ENCODE peak calls at places on chromosomes 3 and 15, in five cellular contexts. G is mammary epithelial cell, U is body of pancreas, H is tibial artery, E is trophoblast cell. I is an unnamed sample.

GRCh38 chr15:95987886-95988573 is 342.5 kb upstream of the NR2F2 start:
- DNase-seq in G (no peak), U (no peak), H (no peak), E (no peak), I (no peak)

GRCh38 chr3:116561529-116561928 is 116.2 kb upstream of the LSAMP start:
- DNase-seq in G (no peak), U (no peak), H (no peak), E (no peak), I (no peak)

GRCh38 chr3:125611908-125612307 is 16.6 kb upstream of the OSBPL11 start:
- DNase-seq in G (no peak), U (no peak), H (no peak), E (no peak), I (no peak)

GRCh38 chr3:59605944-59606534 is 556.2 kb upstream of the CFAP20DC start:
- DNase-seq in G (no peak), U (no peak), H (no peak), E (no peak), I (no peak)

GRCh38 chr3:24470277-24470676 is 24.4 kb downstream of the THRB start:
- DNase-seq in G (no peak), U (no peak), H (no peak), E (no peak), I (no peak)

GRCh38 chr3:4174760-4175159 is 128.4 kb upstream of the SETMAR start:
- DNase-seq in G (no peak), U (no peak), H (no peak), E (no peak), I (no peak)

GRCh38 chr3:183210341-183210740 is 42.7 kb upstream of the B3GNT5 start:
- DNase-seq in G (no peak), U (no peak), H (no peak), E (peak; percentile 17), I (no peak)

GRCh38 chr15:48617619-48618018 is 27.9 kb downstream of the FBN1 start:
- DNase-seq in G (no peak), U (peak; percentile 23), H (peak; percentile 48), E (no peak), I (no peak)

GRCh38 chr15:29405564-29405963 is 135.9 kb upstream of the NSMCE3 start:
- DNase-seq in G (no peak), U (no peak), H (no peak), E (no peak), I (no peak)

GRCh38 chr3:125156491-125156890 is 56.1 kb downstream of the SLC12A8 start:
- DNase-seq in G (no peak), U (no peak), H (no peak), E (no peak), I (no peak)

GRCh38 chr3:193978030-193978429 is 157.9 kb upstream of the HES1 start:
- DNase-seq in G (peak; percentile 85), U (no peak), H (no peak), E (no peak), I (no peak)

GRCh38 chr3:140529558-140529957 is 148.3 kb upstream of the TRIM42 start:
- DNase-seq in G (no peak), U (no peak), H (no peak), E (no peak), I (no peak)

GRCh38 chr3:12638105-12638504 is 25.8 kb downstream of the RAF1 start:
- DNase-seq in G (no peak), U (peak; percentile 15), H (no peak), E (no peak), I (no peak)

GRCh38 chr3:54970895-54971294 is 43.0 kb upstream of the LRTM1 start:
- DNase-seq in G (no peak), U (no peak), H (no peak), E (no peak), I (no peak)

GRCh38 chr3:134533493-134533892 is 47.6 kb downstream of the CEP63 start:
- DNase-seq in G (no peak), U (no peak), H (no peak), E (no peak), I (no peak)

GRCh38 chr15:96042734-96043224 is 287.7 kb upstream of the NR2F2 start:
- DNase-seq in G (no peak), U (no peak), H (no peak), E (no peak), I (no peak)

GRCh38 chr15:62495670-62496328 is 330.7 kb upstream of the C2CD4B start:
- DNase-seq in G (peak; percentile 21), U (peak; percentile 28), H (peak; percentile 69), E (peak; percentile 87), I (peak; percentile 68)

GRCh38 chr3:133379926-133380325 is 19.9 kb upstream of the BFSP2 start:
- DNase-seq in G (no peak), U (no peak), H (no peak), E (no peak), I (no peak)

GRCh38 chr3:107241217-107241616 is 136.0 kb upstream of the CCDC54 start:
- DNase-seq in G (peak; percentile 71), U (peak; percentile 24), H (peak; percentile 37), E (peak; percentile 37), I (peak; percentile 25)

GRCh38 chr15:89778861-89779260 is 2.7 kb downstream of the MESP2 start:
- DNase-seq in G (no peak), U (no peak), H (no peak), E (no peak), I (no peak)

GRCh38 chr3:123027292-123028232 is at the start of gene SEMA5B:
- DNase-seq in G (peak; percentile 39), U (peak; percentile 28), H (no peak), E (peak; percentile 41), I (peak; percentile 70)

GRCh38 chr3:88469216-88469615 is 319.5 kb downstream of the C3orf38 start:
- DNase-seq in G (no peak), U (no peak), H (no peak), E (no peak), I (no peak)

GRCh38 chr3:162147996-162148395 is 651.4 kb downstream of the OTOL1 start:
- DNase-seq in G (no peak), U (no peak), H (no peak), E (no peak), I (no peak)

GRCh38 chr15:92892201-92892555 is 7.9 kb upstream of the CHD2 start:
- DNase-seq in G (no peak), U (no peak), H (no peak), E (no peak), I (no peak)

GRCh38 chr15:43329222-43329959 is 982 bp downstream of the LCMT2 start:
- DNase-seq in G (no peak), U (no peak), H (peak; percentile 27), E (peak; percentile 63), I (no peak)

GRCh38 chr3:89577517-89578252 is 470.3 kb downstream of the EPHA3 start:
- DNase-seq in G (no peak), U (no peak), H (no peak), E (no peak), I (no peak)

GRCh38 chr3:150635526-150635925 is 32.4 kb downstream of the SELENOT start:
- DNase-seq in G (no peak), U (no peak), H (no peak), E (no peak), I (no peak)

GRCh38 chr3:150917941-150918340 is 12.7 kb upstream of the MINDY4B start:
- DNase-seq in G (no peak), U (no peak), H (no peak), E (no peak), I (no peak)

GRCh38 chr3:184486614-184487013 is 75.0 kb upstream of the EPHB3 start:
- DNase-seq in G (no peak), U (no peak), H (no peak), E (no peak), I (no peak)

GRCh38 chr3:196609815-196610515 is 29.5 kb upstream of the NRROS start:
- DNase-seq in G (no peak), U (no peak), H (no peak), E (no peak), I (no peak)

GRCh38 chr15:38696120-38696727 is 131.6 kb upstream of the RASGRP1 start:
- DNase-seq in G (peak; percentile 35), U (no peak), H (no peak), E (no peak), I (no peak)

GRCh38 chr15:71230303-71230702 is 115.0 kb downstream of the THSD4 start:
- DNase-seq in G (no peak), U (no peak), H (no peak), E (no peak), I (no peak)

GRCh38 chr3:38245930-38246329 is 19.7 kb upstream of the SLC22A13 start:
- DNase-seq in G (no peak), U (no peak), H (no peak), E (no peak), I (no peak)

GRCh38 chr3:72350761-72351505 is 497.3 kb downstream of the SHQ1 start:
- DNase-seq in G (no peak), U (no peak), H (no peak), E (no peak), I (no peak)

GRCh38 chr15:42964476-42964875 is 43.9 kb upstream of the TTBK2 start:
- DNase-seq in G (no peak), U (no peak), H (no peak), E (no peak), I (no peak)

GRCh38 chr3:98823791-98824190 is 60.7 kb downstream of the ST3GAL6 start:
- DNase-seq in G (no peak), U (no peak), H (no peak), E (no peak), I (no peak)

GRCh38 chr3:155504682-155505081 is 211.2 kb upstream of the STRIT1 start:
- DNase-seq in G (no peak), U (peak; percentile 44), H (no peak), E (no peak), I (no peak)

GRCh38 chr3:15331072-15331605 is 1.2 kb downstream of the SH3BP5 start:
- DNase-seq in G (no peak), U (no peak), H (no peak), E (no peak), I (no peak)
- H3K4me1 ChIP-seq in G (peaks cover 19% of the 10 kb centered on the region), U (peaks cover 12% of the 10 kb centered on the region), H (no peaks in the 10 kb centered on the region), E (peaks cover 47% of the 10 kb centered on the region), I (peaks cover 21% of the 10 kb centered on the region)

DNA sequence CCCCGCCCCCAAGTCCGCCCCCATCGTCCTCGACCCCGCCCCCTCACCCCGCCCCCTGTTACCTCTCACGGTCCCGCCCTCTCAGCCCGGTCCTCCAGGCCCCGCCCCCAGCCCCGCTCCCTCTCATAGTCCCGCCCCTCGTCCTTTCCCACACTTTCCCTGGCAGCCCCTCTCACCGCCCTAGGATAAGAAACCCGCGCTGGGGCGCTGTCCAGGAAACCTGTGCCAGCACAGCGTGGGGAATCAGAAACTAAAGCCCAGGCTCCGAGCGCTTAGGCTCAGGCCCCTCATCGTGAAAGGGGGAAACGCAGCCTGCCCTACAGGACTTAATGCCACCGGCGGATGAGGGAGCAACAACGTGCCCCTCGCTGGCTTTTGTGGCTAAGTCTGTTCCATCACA is 20.9 kb downstream of the TRPM1 start:
- DNase-seq in G (no peak), U (peak; percentile 40), H (peak; percentile 37), E (peak; percentile 58), I (peak; percentile 79)
- H3K4me3 ChIP-seq in G (no peak overlapping the region), U (no peak overlapping the region), H (peak overlapping the region; percentile 22), E (no peak overlapping the region), I (no peak overlapping the region)

GRCh38 chr3:29092348-29092747 is 188.5 kb upstream of the RBMS3 start:
- DNase-seq in G (no peak), U (no peak), H (no peak), E (no peak), I (no peak)
- H3K27me3 ChIP-seq in G (no peaks in the 10 kb centered on the region), U (no peaks in the 10 kb centered on the region), H (no peaks in the 10 kb centered on the region), E (no peaks in the 10 kb centered on the region), I (no peaks in the 10 kb centered on the region)

DNA sequence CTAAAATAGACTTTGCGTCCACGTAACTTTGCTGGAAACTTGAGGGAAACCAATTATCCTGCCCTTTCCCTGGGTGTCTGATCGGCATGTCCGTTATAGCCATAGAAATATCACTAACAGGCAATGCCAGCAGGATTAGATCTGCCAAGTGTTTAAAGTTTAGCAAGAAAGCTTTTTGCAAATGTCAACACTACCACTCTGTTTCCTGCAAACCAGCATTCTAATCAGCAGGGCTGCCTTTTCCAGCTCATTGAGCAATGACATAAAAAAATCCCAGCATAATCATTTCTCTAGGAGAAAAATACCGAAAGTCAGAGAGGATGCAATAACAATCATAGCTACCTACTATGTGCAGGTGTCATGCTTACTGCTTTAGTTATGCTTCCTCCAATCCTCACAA is 61.0 kb downstream of the NOX5 start:
- DNase-seq in G (no peak), U (no peak), H (no peak), E (no peak), I (no peak)
- H3K4me1 ChIP-seq in G (peaks cover 16% of the 10 kb centered on the region), U (peaks cover 21% of the 10 kb centered on the region), H (no peaks in the 10 kb centered on the region), E (peaks cover 4% of the 10 kb centered on the region), I (peaks cover 5% of the 10 kb centered on the region)